ENCODE peak calls at places on chromosomes 16 and 17, in eight cellular contexts. K is Panc1, U is HepG2, H is suprapubic skin, M is upper lobe of left lung, I is sigmoid colon, V is GM23338, Y is SK-N-SH. N is an unnamed sample.

GRCh38 chr16:50616883-50617629 is 64.1 kb downstream of the SNX20 start:
- DNase-seq in K (no peak), U (peak; percentile 89), H (no peak), M (no peak), I (peak; percentile 88), V (peak; percentile 28), Y (no peak), N (no peak)

GRCh38 chr17:9729034-9729650 is 62.2 kb downstream of the DHRS7C start:
- DNase-seq in K (peak; percentile 55), U (peak; percentile 47), H (no peak), M (no peak), I (no peak), V (peak; percentile 67), Y (peak; percentile 63), N (no peak)

GRCh38 chr17:17236295-17237025 is 508 bp downstream of the FLCN start:
- DNase-seq in K (no peak), U (peak; percentile 50), H (peak; percentile 77), M (peak; percentile 59), I (no peak), V (peak; percentile 56), Y (no peak), N (no peak)

GRCh38 chr16:24921229-24921628 is 75.5 kb downstream of the SLC5A11 start:
- DNase-seq in K (no peak), U (no peak), H (no peak), M (no peak), I (no peak), V (no peak), Y (no peak), N (no peak)

GRCh38 chr17:5516060-5516792 is 29.9 kb downstream of the MIS12 start:
- DNase-seq in K (peak; percentile 91), U (peak; percentile 93), H (no peak), M (no peak), I (no peak), V (no peak), Y (no peak), N (no peak)

GRCh38 chr16:18969050-18969854 is 14.5 kb upstream of the TMC7 start:
- DNase-seq in K (no peak), U (peak; percentile 66), H (peak; percentile 90), M (peak; percentile 85), I (peak; percentile 89), V (peak; percentile 89), Y (peak; percentile 84), N (peak; percentile 96)

GRCh38 chr16:22353188-22353919 is 21.1 kb downstream of the CDR2 start:
- DNase-seq in K (no peak), U (peak; percentile 66), H (no peak), M (no peak), I (no peak), V (peak; percentile 52), Y (no peak), N (no peak)

GRCh38 chr17:61454095-61454931 is 2.1 kb downstream of the TBX4 start:
- DNase-seq in K (no peak), U (no peak), H (no peak), M (no peak), I (peak; percentile 55), V (peak; percentile 58), Y (no peak), N (peak; percentile 69)

GRCh38 chr16:81035975-81036750 is 521 bp downstream of the ATMIN start:
- DNase-seq in K (no peak), U (peak; percentile 11), H (peak; percentile 62), M (peak; percentile 28), I (peak; percentile 72), V (peak; percentile 69), Y (peak; percentile 80), N (no peak)

GRCh38 chr16:19232988-19233387 is 52.5 kb upstream of the CLEC19A start:
- DNase-seq in K (no peak), U (no peak), H (no peak), M (no peak), I (no peak), V (no peak), Y (peak; percentile 81), N (no peak)

GRCh38 chr17:79799538-79800324 is 2.9 kb upstream of the CBX8 start:
- DNase-seq in K (no peak), U (no peak), H (no peak), M (no peak), I (no peak), V (no peak), Y (no peak), N (peak; percentile 63)

GRCh38 chr17:42275527-42276358 is 448 bp downstream of the STAT5B start:
- DNase-seq in K (no peak), U (no peak), H (no peak), M (peak; percentile 25), I (peak; percentile 68), V (peak; percentile 58), Y (peak; percentile 65), N (no peak)

GRCh38 chr16:82031116-82032084 is 3.7 kb upstream of the HSD17B2 start:
- DNase-seq in K (no peak), U (peak; percentile 71), H (no peak), M (no peak), I (no peak), V (peak; percentile 75), Y (peak; percentile 50), N (no peak)

GRCh38 chr16:85894266-85894665 is 4.7 kb upstream of the IRF8 start:
- DNase-seq in K (no peak), U (peak; percentile 40), H (no peak), M (no peak), I (no peak), V (peak; percentile 45), Y (no peak), N (no peak)

GRCh38 chr16:48182979-48183537 is 27.3 kb upstream of the ABCC12 start:
- DNase-seq in K (no peak), U (no peak), H (no peak), M (no peak), I (peak; percentile 24), V (no peak), Y (no peak), N (no peak)

GRCh38 chr16:29107299-29107698 is 122.4 kb downstream of the LAT start:
- DNase-seq in K (no peak), U (no peak), H (no peak), M (no peak), I (no peak), V (peak; percentile 68), Y (no peak), N (peak; percentile 29)

GRCh38 chr16:81521141-81521626 is 76.6 kb downstream of the CMIP start:
- DNase-seq in K (no peak), U (no peak), H (no peak), M (peak; percentile 62), I (no peak), V (no peak), Y (peak; percentile 84), N (no peak)

GRCh38 chr17:12365805-12366204 is 299.9 kb upstream of the MYOCD start:
- DNase-seq in K (no peak), U (no peak), H (no peak), M (no peak), I (peak; percentile 93), V (no peak), Y (no peak), N (no peak)

GRCh38 chr16:54939537-54940278 is 9.0 kb downstream of the IRX5 start:
- DNase-seq in K (no peak), U (no peak), H (peak; percentile 76), M (no peak), I (no peak), V (peak; percentile 63), Y (no peak), N (peak; percentile 71)

GRCh38 chr17:77492446-77493237 is 351.9 kb downstream of the SEC14L1 start:
- DNase-seq in K (no peak), U (no peak), H (peak; percentile 59), M (no peak), I (peak; percentile 65), V (no peak), Y (no peak), N (no peak)

GRCh38 chr17:8019665-8020064 is 17.2 kb downstream of the GUCY2D start:
- DNase-seq in K (no peak), U (no peak), H (no peak), M (peak; percentile 90), I (peak; percentile 60), V (no peak), Y (no peak), N (no peak)

GRCh38 chr17:65783845-65784334 is 222.4 kb upstream of the AXIN2 start:
- DNase-seq in K (peak; percentile 50), U (peak; percentile 90), H (no peak), M (no peak), I (no peak), V (no peak), Y (no peak), N (no peak)

GRCh38 chr17:75428775-75429469 is 23.4 kb upstream of the GRB2 start:
- DNase-seq in K (no peak), U (peak; percentile 67), H (no peak), M (no peak), I (no peak), V (no peak), Y (no peak), N (no peak)

DNA sequence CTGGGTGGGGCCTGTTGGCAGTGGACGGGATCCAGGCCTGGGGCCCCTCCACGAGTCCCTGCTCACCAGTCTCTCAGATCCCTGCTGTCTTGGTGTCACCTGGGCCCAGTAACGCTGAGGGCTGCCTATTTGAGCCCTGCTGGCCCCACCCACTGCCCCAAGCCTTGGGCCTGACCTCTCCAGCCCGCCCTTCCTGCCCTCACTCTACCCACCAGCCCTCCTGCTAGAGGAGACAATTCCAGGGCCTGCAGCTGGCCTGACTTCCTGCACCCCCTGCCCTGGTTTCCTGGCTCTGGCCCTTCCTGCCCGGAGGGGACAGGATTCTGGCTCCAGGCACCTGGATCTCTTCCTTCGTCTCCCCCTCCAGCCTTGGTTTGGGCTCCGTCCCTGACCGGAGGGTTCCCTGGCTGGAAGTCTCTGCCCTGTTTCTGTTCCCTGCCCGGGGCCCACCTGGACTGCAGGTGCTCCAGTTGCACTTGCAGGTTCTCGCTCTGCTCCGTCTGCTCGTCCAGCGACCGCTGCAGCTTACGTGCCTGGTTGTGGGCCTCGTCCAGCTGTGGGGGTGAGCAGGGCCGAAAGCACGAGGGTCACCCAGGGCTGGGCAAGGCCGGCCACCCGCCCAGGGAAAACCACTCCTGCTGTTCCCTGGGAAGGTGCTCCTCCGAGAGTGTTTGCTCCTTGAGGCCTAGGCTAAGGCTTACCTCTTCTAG is 21.3 kb downstream of the CCDC102A start:
- DNase-seq in K (no peak), U (no peak), H (no peak), M (peak; percentile 35), I (peak; percentile 62), V (no peak), Y (peak; percentile 80), N (no peak)
- TF ChIP-seq POLR2AphosphoS5 in K (no peak), U (no peak), H (no peak), M (no peak), I (no peak), V (no peak), Y (no peak), N (no peak)

GRCh38 chr17:73910216-73910615 is 266.0 kb upstream of the SDK2 start:
- DNase-seq in K (no peak), U (no peak), H (no peak), M (no peak), I (no peak), V (no peak), Y (no peak), N (no peak)
- H3K4me1 ChIP-seq in K (no peaks in the 10 kb centered on the region), U (no peaks in the 10 kb centered on the region), H (no peaks in the 10 kb centered on the region), M (no peaks in the 10 kb centered on the region), I (no peaks in the 10 kb centered on the region), V (no peaks in the 10 kb centered on the region), Y (no peaks in the 10 kb centered on the region), N (no peaks in the 10 kb centered on the region)

GRCh38 chr16:53061701-53062159 is 6.9 kb downstream of the CHD9 start:
- DNase-seq in K (no peak), U (peak; percentile 70), H (no peak), M (peak; percentile 78), I (no peak), V (no peak), Y (no peak), N (no peak)
- TF ChIP-seq POLR2AphosphoS5 in K (no peak), U (no peak), H (no peak), M (no peak), I (no peak), V (no peak), Y (no peak), N (no peak)

GRCh38 chr16:75252946-75253911 is 1.8 kb upstream of the BCAR1 start:
- DNase-seq in K (no peak), U (no peak), H (peak; percentile 66), M (no peak), I (peak; percentile 77), V (peak; percentile 99), Y (no peak), N (peak; percentile 85)
- H3K4me1 ChIP-seq in K (peaks cover 64% of the 10 kb centered on the region), U (peaks cover 84% of the 10 kb centered on the region), H (peaks cover 93% of the 10 kb centered on the region), M (peaks cover 87% of the 10 kb centered on the region), I (peaks cover 96% of the 10 kb centered on the region), V (peaks cover 74% of the 10 kb centered on the region), Y (peaks cover 65% of the 10 kb centered on the region), N (peaks cover 73% of the 10 kb centered on the region)